ENCODE peak calls at places on chromosome 18, in six cellular contexts. P is hepatocyte, N is HCT116, Y is GM23248, A is MM.1S, M is OCI-LY7. L is an unnamed sample.

GRCh38 chr18:5668087-5668715 is 124.4 kb upstream of the EPB41L3 start:
- DNase-seq in N (no peak), P (no peak), M (no peak), A (no peak), Y (no peak), L (no peak)

GRCh38 chr18:73235491-73235890 is 367.7 kb upstream of the NETO1 start:
- DNase-seq in M (no peak), Y (peak), A (peak), N (no peak), P (peak), L (no peak)

GRCh38 chr18:3305933-3306332 is 44.0 kb downstream of the MYL12B start:
- DNase-seq in M (no peak), A (no peak), P (peak), N (no peak), Y (peak), L (no peak)

GRCh38 chr18:70289351-70290330 is 796 bp downstream of the SOCS6 start:
- DNase-seq in N (no peak), A (peak), Y (peak), P (peak), M (no peak), L (peak)

GRCh38 chr18:68387246-68387645 is 327.7 kb downstream of the TMX3 start:
- DNase-seq in P (no peak), Y (peak), M (no peak), N (no peak), A (no peak), L (no peak)

GRCh38 chr18:9474103-9474982 is 970 bp upstream of the RALBP1 start:
- DNase-seq in P (peak), A (no peak), M (no peak), N (peak), Y (peak), L (peak)

GRCh38 chr18:42413870-42414269 is 458.8 kb downstream of the PIK3C3 start:
- DNase-seq in A (no peak), N (no peak), M (no peak), P (no peak), Y (peak), L (no peak)

GRCh38 chr18:68623342-68623741 is 91.6 kb downstream of the TMX3 start:
- DNase-seq in A (peak), Y (peak), P (peak), N (peak), M (peak), L (peak)

GRCh38 chr18:58937204-58937603 is 72.5 kb downstream of the ZNF532 start:
- DNase-seq in Y (peak), A (no peak), P (no peak), N (no peak), M (no peak), L (no peak)

GRCh38 chr18:40055262-40055661 is 1899.8 kb upstream of the PIK3C3 start:
- DNase-seq in M (no peak), A (no peak), N (no peak), Y (no peak), P (no peak), L (no peak)

GRCh38 chr18:9586814-9587213 is 27.5 kb downstream of the PPP4R1 start:
- DNase-seq in M (no peak), A (no peak), N (no peak), P (no peak), Y (no peak), L (no peak)

GRCh38 chr18:54023471-54023870 is 201.0 kb downstream of the MBD2 start:
- DNase-seq in Y (peak), N (no peak), P (no peak), M (no peak), A (no peak), L (no peak)

GRCh38 chr18:9846162-9846915 is 39.4 kb upstream of the TXNDC2 start:
- DNase-seq in M (no peak), N (no peak), A (no peak), P (no peak), Y (no peak), L (no peak)

GRCh38 chr18:36756262-36756661 is 72.5 kb downstream of the TPGS2 start:
- DNase-seq in N (no peak), M (no peak), Y (peak), A (no peak), P (no peak), L (no peak)

GRCh38 chr18:58277457-58277739 is 233.4 kb downstream of the NEDD4L start:
- DNase-seq in Y (no peak), N (no peak), M (no peak), P (no peak), A (no peak), L (no peak)

GRCh38 chr18:72871091-72871490 is 3.3 kb upstream of the NETO1 start:
- DNase-seq in Y (no peak), P (no peak), A (no peak), N (no peak), M (no peak), L (no peak)

GRCh38 chr18:42758851-42759250 is 356.6 kb downstream of the RIT2 start:
- DNase-seq in A (no peak), Y (no peak), P (no peak), N (no peak), M (no peak), L (no peak)

GRCh38 chr18:13273800-13274199 is 55.2 kb downstream of the LDLRAD4 start:
- DNase-seq in Y (no peak), M (no peak), A (no peak), P (no peak), N (no peak), L (no peak)

GRCh38 chr18:47403949-47404348 is 152.5 kb upstream of the SKOR2 start:
- DNase-seq in M (no peak), Y (no peak), P (no peak), A (no peak), N (no peak), L (no peak)

GRCh38 chr18:44823782-44824181 is 143.1 kb downstream of the SETBP1 start:
- DNase-seq in M (no peak), N (no peak), P (no peak), A (no peak), Y (peak), L (no peak)

GRCh38 chr18:427005-427404 is 73.5 kb downstream of the COLEC12 start:
- DNase-seq in M (no peak), N (no peak), Y (peak), A (no peak), P (peak), L (no peak)

GRCh38 chr18:12239426-12239825 is 14.7 kb upstream of the CIDEA start:
- DNase-seq in M (no peak), P (no peak), N (no peak), Y (peak), A (no peak), L (no peak)

DNA sequence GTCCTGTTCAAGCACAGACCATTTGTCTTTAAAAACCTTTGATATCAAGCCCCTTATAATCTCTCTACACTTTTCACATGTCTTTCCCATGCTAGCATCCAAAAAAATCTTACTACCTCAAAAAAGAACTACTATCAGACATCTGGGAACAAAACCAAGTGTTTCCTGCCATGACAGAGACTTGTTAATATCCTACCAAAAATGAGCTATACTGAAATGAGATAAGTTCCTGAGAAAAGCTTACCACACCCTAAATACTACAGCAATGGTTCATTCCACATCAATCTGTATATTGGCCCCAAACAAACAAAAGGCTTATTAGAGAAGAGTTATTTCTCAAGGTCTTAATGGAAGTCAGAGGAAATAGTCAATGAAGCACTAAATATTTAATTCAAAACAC is 230.1 kb downstream of the DYM start:
- DNase-seq in Y (peak), N (no peak), M (no peak), P (no peak), A (no peak), L (no peak)
- TF ChIP-seq EZH2phosphoT487 in Y (no peak), N (no peak), M (no peak), P (no peak), A (no peak), L (no peak)

DNA sequence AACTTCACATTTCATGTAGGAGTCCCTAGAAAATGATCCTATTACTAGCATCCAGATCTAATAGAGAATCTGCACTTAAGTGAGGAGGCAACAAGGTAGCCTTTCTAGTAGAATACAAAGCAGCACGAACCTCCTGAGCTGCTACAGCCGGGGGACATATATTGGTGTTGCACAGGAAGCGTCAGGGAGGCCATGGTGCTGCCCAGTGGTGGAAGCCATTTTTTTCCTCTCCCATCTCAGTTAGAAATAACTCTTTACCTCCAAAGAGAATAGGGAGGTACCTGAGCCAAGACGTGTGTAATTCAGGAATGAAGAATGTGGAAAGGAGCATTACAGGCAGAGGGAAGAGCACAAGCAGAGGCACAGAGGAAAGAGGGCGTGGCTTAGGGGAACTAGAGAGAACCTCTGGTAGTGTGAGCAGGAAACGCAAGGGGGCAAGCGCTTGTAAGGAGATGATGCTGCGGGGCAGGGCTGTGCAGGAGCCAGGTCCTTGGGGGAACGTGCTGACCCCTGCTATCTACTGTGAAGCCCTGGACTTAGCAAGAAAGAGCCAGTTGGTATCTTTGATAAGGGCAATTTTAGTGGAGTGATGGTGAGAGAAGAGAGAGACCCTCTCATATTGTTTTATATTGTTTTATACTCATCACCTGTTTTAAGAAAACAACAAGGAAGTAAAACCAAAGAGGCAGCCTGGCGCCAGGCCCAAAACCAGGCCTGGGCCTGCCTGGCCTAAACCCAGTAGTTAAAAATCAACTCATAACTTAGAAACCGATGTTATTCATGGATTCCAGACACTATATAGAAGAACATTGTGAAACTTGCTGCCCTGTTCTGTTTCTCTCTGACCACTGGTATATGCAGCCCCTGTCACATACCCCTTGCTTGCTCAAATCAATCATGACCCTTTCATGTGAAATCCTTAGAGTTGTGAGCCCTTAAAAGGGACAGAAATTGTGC is 50.0 kb upstream of the TTC39C start:
- DNase-seq in P (peak), A (no peak), Y (no peak), M (peak), N (peak), L (no peak)
- TF ChIP-seq EZH2phosphoT487 in P (no peak), A (no peak), Y (no peak), M (no peak), N (no peak), L (no peak)

GRCh38 chr18:24500766-24501165 is 40.3 kb downstream of the HRH4 start:
- DNase-seq in P (no peak), Y (peak), N (no peak), M (no peak), A (no peak), L (no peak)

GRCh38 chr18:24499814-24500601 is 39.6 kb downstream of the HRH4 start:
- DNase-seq in Y (peak), A (no peak), N (no peak), M (no peak), P (no peak), L (no peak)

GRCh38 chr18:24492445-24492844 is 32.0 kb downstream of the HRH4 start:
- DNase-seq in M (peak), A (peak), P (no peak), Y (no peak), N (no peak), L (no peak)

GRCh38 chr18:24494586-24494985 is 34.1 kb downstream of the HRH4 start:
- DNase-seq in M (no peak), Y (no peak), N (no peak), P (no peak), A (no peak), L (no peak)

GRCh38 chr18:24497052-24497754 is 36.8 kb downstream of the HRH4 start:
- DNase-seq in N (no peak), A (no peak), P (no peak), M (no peak), Y (peak), L (no peak)
- TF ChIP-seq EZH2phosphoT487 in N (no peak), A (no peak), P (no peak), M (no peak), Y (no peak), L (no peak)

GRCh38 chr18:76679259-76679658 is 143.1 kb upstream of the ZNF236 start:
- DNase-seq in A (no peak), Y (no peak), P (peak), M (no peak), N (no peak), L (peak)
- TF ChIP-seq EZH2phosphoT487 in A (no peak), Y (no peak), P (no peak), M (no peak), N (no peak), L (no peak)

GRCh38 chr18:23314672-23315071 is 138.4 kb upstream of the RIOK3 start:
- DNase-seq in P (no peak), A (no peak), N (no peak), M (no peak), Y (no peak), L (no peak)

GRCh38 chr18:23306842-23307241 is 146.2 kb upstream of the RIOK3 start:
- DNase-seq in P (no peak), N (no peak), A (no peak), M (no peak), Y (no peak), L (no peak)

GRCh38 chr18:23313379-23313778 is 139.7 kb upstream of the RIOK3 start:
- DNase-seq in P (no peak), A (no peak), M (no peak), N (no peak), Y (no peak), L (no peak)

GRCh38 chr18:23307567-23308295 is 145.4 kb upstream of the RIOK3 start:
- DNase-seq in M (peak), A (no peak), P (no peak), N (peak), Y (peak), L (no peak)

DNA sequence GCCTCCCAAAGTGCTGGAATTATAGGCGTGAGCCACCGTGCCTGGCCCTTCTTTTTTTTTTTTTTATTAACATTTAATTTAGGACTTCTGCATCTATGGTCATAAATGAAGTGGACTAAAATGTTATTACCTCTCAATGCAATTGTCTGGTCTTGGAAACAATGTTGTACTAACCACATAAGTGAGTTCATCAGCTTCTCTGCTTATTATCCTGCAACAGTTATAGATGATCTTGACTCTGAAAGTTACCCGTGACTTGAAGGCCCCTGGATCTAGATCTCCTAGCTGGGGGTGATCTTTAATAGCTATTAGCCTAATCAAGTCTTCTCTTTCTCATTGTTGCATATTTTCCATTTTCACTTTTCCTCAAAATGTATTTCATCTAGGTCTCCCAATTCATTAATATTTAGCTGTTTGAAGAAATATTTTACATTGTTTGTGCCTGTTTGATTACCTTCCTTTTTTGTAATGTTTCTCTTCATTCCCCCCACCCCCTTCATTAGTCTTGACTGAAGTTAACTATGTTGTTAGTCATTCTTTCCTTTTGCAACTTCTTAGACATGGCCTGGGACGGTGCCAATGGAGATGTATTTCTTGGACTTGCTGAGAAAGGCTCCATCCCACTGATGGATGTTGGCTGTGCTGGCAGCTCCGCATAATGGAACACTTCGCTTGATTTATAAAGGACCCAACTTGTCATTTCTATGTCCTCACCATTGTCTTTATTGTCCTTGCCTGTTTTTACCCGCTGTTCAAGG is 141.6 kb upstream of the RIOK3 start:
- DNase-seq in P (peak), N (no peak), M (no peak), Y (peak), A (no peak), L (no peak)
- TF ChIP-seq EZH2phosphoT487 in P (no peak), N (no peak), M (no peak), Y (no peak), A (no peak), L (no peak)

GRCh38 chr18:60277855-60278480 is 94.6 kb downstream of the MC4R start:
- DNase-seq in P (no peak), N (no peak), Y (peak), M (no peak), A (no peak), L (no peak)
- TF ChIP-seq EZH2phosphoT487 in P (no peak), N (no peak), Y (no peak), M (no peak), A (no peak), L (no peak)